ENCODE peak calls at places on chromosome 7, in nine cellular contexts. K is mesothelial cell of epicardium; R is fibroblast of pulmonary artery; Z is neural crest cell; V is GM06990; Y is breast epithelium; T is cardiac muscle cell; N is CD4-positive, alpha-beta T cell; X is upper lobe of left lung. B is an unnamed sample.

GRCh38 chr7:22397981-22398380 is 41.0 kb upstream of the RAPGEF5 start:
- DNase-seq in K (no peak), R (no peak), Z (no peak), V (no peak), Y (no peak), T (no peak), N (no peak), X (no peak), B (no peak)

GRCh38 chr7:15862016-15862780 is 175.7 kb upstream of the MEOX2 start:
- DNase-seq in K (no peak), R (no peak), Z (no peak), V (no peak), Y (no peak), T (no peak), N (no peak), X (no peak), B (no peak)

GRCh38 chr7:159306012-159306411 is 161.3 kb upstream of the VIPR2 start:
- DNase-seq in K (no peak), R (no peak), Z (no peak), V (no peak), Y (no peak), T (no peak), N (no peak), X (no peak), B (no peak)

GRCh38 chr7:147245274-147245673 is 1128.7 kb downstream of the CNTNAP2 start:
- DNase-seq in K (peak), R (peak), Z (peak), V (no peak), Y (no peak), T (peak), N (no peak), X (no peak), B (peak)

GRCh38 chr7:2930310-2931033 is 86.4 kb upstream of the GNA12 start:
- DNase-seq in K (no peak), R (no peak), Z (no peak), V (no peak), Y (no peak), T (no peak), N (no peak), X (no peak), B (no peak)

GRCh38 chr7:158317238-158318205 is 270.1 kb downstream of the PTPRN2 start:
- DNase-seq in K (no peak), R (no peak), Z (peak), V (no peak), Y (no peak), T (no peak), N (no peak), X (peak), B (no peak)

GRCh38 chr7:50627824-50628361 is 62.7 kb upstream of the DDC start:
- DNase-seq in K (no peak), R (no peak), Z (no peak), V (no peak), Y (no peak), T (no peak), N (no peak), X (no peak), B (no peak)

GRCh38 chr7:66697451-66698438 is 42.8 kb upstream of the RABGEF1 start:
- DNase-seq in K (no peak), R (peak), Z (no peak), V (no peak), Y (no peak), T (peak), N (no peak), X (no peak), B (no peak)

GRCh38 chr7:46034056-46034768 is 113.1 kb upstream of the IGFBP3 start:
- DNase-seq in K (no peak), R (peak), Z (no peak), V (no peak), Y (no peak), T (peak), N (no peak), X (no peak), B (no peak)

GRCh38 chr7:134553976-134554375 is 5.1 kb downstream of the AKR1B15 start:
- DNase-seq in K (no peak), R (peak), Z (no peak), V (no peak), Y (no peak), T (no peak), N (no peak), X (no peak), B (peak)
- TF ChIP-seq CTCF in K (no peak), R (peak), Z (no peak), V (peak), Y (no peak), T (no peak), N (no peak), X (no peak), B (peak)

GRCh38 chr7:74277636-74278035 is 11.6 kb upstream of the CLIP2 start:
- DNase-seq in K (no peak), R (no peak), Z (no peak), V (no peak), Y (no peak), T (no peak), N (no peak), X (no peak), B (no peak)

GRCh38 chr7:74271742-74272141 is 17.5 kb upstream of the CLIP2 start:
- DNase-seq in K (no peak), R (no peak), Z (no peak), V (peak), Y (no peak), T (no peak), N (no peak), X (no peak), B (no peak)

GRCh38 chr7:74272305-74273038 is 16.7 kb upstream of the CLIP2 start:
- DNase-seq in K (no peak), R (peak), Z (no peak), V (peak), Y (peak), T (peak), N (no peak), X (no peak), B (peak)

GRCh38 chr7:74280985-74281384 is 8.2 kb upstream of the CLIP2 start:
- DNase-seq in K (no peak), R (no peak), Z (no peak), V (no peak), Y (no peak), T (no peak), N (no peak), X (no peak), B (no peak)

GRCh38 chr7:74275401-74275881 is 13.8 kb upstream of the CLIP2 start:
- DNase-seq in K (no peak), R (no peak), Z (no peak), V (no peak), Y (no peak), T (no peak), N (no peak), X (peak), B (no peak)
- TF ChIP-seq CTCF in K (peak), R (peak), Z (peak), V (peak), Y (no peak), T (peak), N (no peak), X (peak), B (peak)

DNA sequence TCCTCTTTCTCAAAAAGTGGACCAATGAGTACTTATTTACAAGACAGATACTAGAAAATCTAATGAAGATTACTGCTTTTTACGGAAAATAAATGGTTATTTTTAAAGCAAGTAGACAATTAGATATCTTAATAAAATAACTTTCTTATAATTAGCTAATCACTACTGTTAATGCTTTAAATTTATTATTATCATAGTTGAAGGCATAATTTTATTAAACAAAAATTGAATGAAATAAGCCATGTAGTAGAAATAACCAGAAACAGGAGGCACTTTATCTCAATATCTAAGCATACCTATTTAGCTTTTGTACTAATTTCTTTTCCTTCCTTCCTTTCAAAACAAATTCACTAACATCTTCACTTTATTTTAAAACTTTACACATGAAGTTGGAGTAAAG is 134.9 kb downstream of the CHCHD3 start:
- DNase-seq in K (no peak), R (no peak), Z (no peak), V (no peak), Y (no peak), T (no peak), N (no peak), X (no peak), B (no peak)
- TF ChIP-seq CTCF in K (no peak), R (no peak), Z (no peak), V (no peak), Y (no peak), T (no peak), N (no peak), X (no peak), B (no peak)

GRCh38 chr7:47806701-47807103 is 141.6 kb downstream of the PKD1L1 start:
- DNase-seq in K (peak), R (peak), Z (no peak), V (no peak), Y (peak), T (peak), N (no peak), X (no peak), B (no peak)

GRCh38 chr7:47807126-47807525 is 141.1 kb downstream of the PKD1L1 start:
- DNase-seq in K (peak), R (no peak), Z (no peak), V (no peak), Y (no peak), T (no peak), N (no peak), X (no peak), B (no peak)

GRCh38 chr7:47808321-47808720 is 139.9 kb downstream of the PKD1L1 start:
- DNase-seq in K (peak), R (no peak), Z (no peak), V (no peak), Y (no peak), T (no peak), N (no peak), X (no peak), B (no peak)

GRCh38 chr7:47809387-47809786 is 138.9 kb downstream of the PKD1L1 start:
- DNase-seq in K (peak), R (no peak), Z (no peak), V (no peak), Y (peak), T (no peak), N (no peak), X (no peak), B (no peak)

DNA sequence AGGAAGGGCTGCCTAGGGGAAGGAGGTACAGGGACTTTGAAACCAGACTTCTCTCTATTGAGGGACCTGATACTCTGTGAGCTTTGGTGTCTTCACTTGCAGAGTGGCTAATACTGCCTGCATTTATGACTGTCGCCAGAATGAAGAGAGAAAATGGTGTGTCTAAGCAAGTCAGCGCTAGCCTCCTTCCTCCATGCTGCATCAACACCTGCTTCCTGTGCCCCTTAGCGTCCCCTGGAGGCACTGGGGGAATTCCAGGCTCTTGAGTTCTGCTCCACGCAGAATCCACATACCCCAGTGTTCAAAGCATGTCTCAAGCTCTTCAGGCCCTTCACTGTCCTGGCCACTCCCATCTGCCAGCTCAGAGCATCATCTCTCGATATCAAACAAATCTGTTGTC is 140.5 kb downstream of the PKD1L1 start:
- DNase-seq in K (peak), R (no peak), Z (no peak), V (no peak), Y (no peak), T (no peak), N (no peak), X (no peak), B (no peak)
- TF ChIP-seq CTCF in K (no peak), R (no peak), Z (no peak), V (peak), Y (no peak), T (no peak), N (no peak), X (no peak), B (peak)

GRCh38 chr7:42511027-42511426 is 274.0 kb upstream of the GLI3 start:
- DNase-seq in K (no peak), R (no peak), Z (no peak), V (no peak), Y (no peak), T (peak), N (no peak), X (no peak), B (no peak)
- TF ChIP-seq CTCF in K (no peak), R (no peak), Z (no peak), V (no peak), Y (no peak), T (no peak), N (no peak), X (no peak), B (no peak)

GRCh38 chr7:91945476-91945875 is 4.8 kb downstream of the AKAP9 start:
- DNase-seq in K (no peak), R (peak), Z (no peak), V (no peak), Y (no peak), T (peak), N (no peak), X (no peak), B (no peak)
- TF ChIP-seq CTCF in K (no peak), R (peak), Z (no peak), V (no peak), Y (peak), T (peak), N (no peak), X (no peak), B (no peak)

GRCh38 chr7:127252380-127252718 is 392 bp downstream of the GRM8 start:
- DNase-seq in K (no peak), R (no peak), Z (peak), V (no peak), Y (no peak), T (no peak), N (no peak), X (no peak), B (no peak)

GRCh38 chr7:127251458-127252379 is 1.0 kb downstream of the GRM8 start:
- DNase-seq in K (peak), R (no peak), Z (peak), V (peak), Y (no peak), T (no peak), N (no peak), X (peak), B (peak)

GRCh38 chr7:127251048-127251451 is 1.7 kb downstream of the GRM8 start:
- DNase-seq in K (no peak), R (no peak), Z (no peak), V (peak), Y (no peak), T (no peak), N (no peak), X (peak), B (no peak)

GRCh38 chr7:127252736-127253288 is at the start of gene GRM8:
- DNase-seq in K (peak), R (peak), Z (peak), V (peak), Y (no peak), T (peak), N (no peak), X (peak), B (peak)

GRCh38 chr7:127250312-127251047 is 2.3 kb downstream of the GRM8 start:
- DNase-seq in K (no peak), R (peak), Z (no peak), V (no peak), Y (no peak), T (no peak), N (no peak), X (no peak), B (no peak)
- TF ChIP-seq CTCF in K (no peak), R (no peak), Z (peak), V (no peak), Y (no peak), T (no peak), N (no peak), X (no peak), B (no peak)

GRCh38 chr7:99929730-99930053 is 272 bp upstream of the GJC3 start:
- DNase-seq in K (no peak), R (no peak), Z (no peak), V (no peak), Y (no peak), T (no peak), N (no peak), X (no peak), B (no peak)
- TF ChIP-seq CTCF in K (no peak), R (no peak), Z (no peak), V (no peak), Y (no peak), T (no peak), N (peak), X (no peak), B (no peak)